ENCODE peak calls at places on chromosomes 2 and 18, in seven cellular contexts. One of them, this sample, is unnamed.

GRCh38 chr18:22336406-22336805 is 81.3 kb downstream of the CTAGE1 start:
- DNase-seq in trophoblast cell: no peak
- DNase-seq in mesenchymal stem cell: no peak
- DNase-seq in H1: no peak
- DNase-seq in H9: no peak
- DNase-seq in IMR-90: no peak
- DNase-seq in mesendoderm: no peak
- DNase-seq in this sample: no peak

GRCh38 chr2:100577777-100578176 is 15.0 kb downstream of the PDCL3 start:
- DNase-seq in trophoblast cell: no peak
- DNase-seq in H1: no peak
- DNase-seq in mesenchymal stem cell: no peak
- DNase-seq in mesendoderm: no peak
- DNase-seq in IMR-90: no peak
- DNase-seq in H9: no peak
- DNase-seq in this sample: no peak

GRCh38 chr2:29367986-29368677 is 252.9 kb downstream of the CLIP4 start:
- DNase-seq in H9: no peak
- DNase-seq in H1: no peak
- DNase-seq in mesenchymal stem cell: no peak
- DNase-seq in trophoblast cell: peak; percentile 18
- DNase-seq in mesendoderm: no peak
- DNase-seq in IMR-90: no peak
- DNase-seq in this sample: no peak

GRCh38 chr18:26532367-26533340 is 15.7 kb downstream of the KCTD1 start:
- DNase-seq in H1: no peak
- DNase-seq in mesenchymal stem cell: no peak
- DNase-seq in mesendoderm: peak; percentile 71
- DNase-seq in H9: peak; percentile 50
- DNase-seq in IMR-90: peak; percentile 46
- DNase-seq in trophoblast cell: no peak
- DNase-seq in this sample: no peak

GRCh38 chr18:79366177-79367094 is 29.3 kb upstream of the NFATC1 start:
- DNase-seq in IMR-90: peak; percentile 95
- DNase-seq in mesendoderm: no peak
- DNase-seq in trophoblast cell: no peak
- DNase-seq in H9: no peak
- DNase-seq in H1: no peak
- DNase-seq in mesenchymal stem cell: peak; percentile 71
- DNase-seq in this sample: no peak

GRCh38 chr2:74822771-74823283 is 11.1 kb upstream of the HK2 start:
- DNase-seq in H9: no peak
- DNase-seq in mesenchymal stem cell: no peak
- DNase-seq in mesendoderm: peak; percentile 76
- DNase-seq in H1: no peak
- DNase-seq in trophoblast cell: no peak
- DNase-seq in IMR-90: no peak
- DNase-seq in this sample: peak; percentile 17

GRCh38 chr2:95530734-95531133 is 46.2 kb upstream of the TRIM43B start:
- DNase-seq in mesendoderm: no peak
- DNase-seq in trophoblast cell: no peak
- DNase-seq in H9: no peak
- DNase-seq in IMR-90: peak; percentile 88
- DNase-seq in H1: no peak
- DNase-seq in mesenchymal stem cell: no peak
- DNase-seq in this sample: no peak

GRCh38 chr2:216942465-216942864 is 82.6 kb upstream of the TNP1 start:
- DNase-seq in H1: no peak
- DNase-seq in IMR-90: no peak
- DNase-seq in mesenchymal stem cell: no peak
- DNase-seq in H9: no peak
- DNase-seq in trophoblast cell: no peak
- DNase-seq in mesendoderm: no peak
- DNase-seq in this sample: no peak

GRCh38 chr2:67752964-67753363 is 309.8 kb downstream of the C1D start:
- DNase-seq in mesenchymal stem cell: peak; percentile 72
- DNase-seq in H1: no peak
- DNase-seq in H9: no peak
- DNase-seq in trophoblast cell: no peak
- DNase-seq in mesendoderm: no peak
- DNase-seq in IMR-90: peak; percentile 91
- DNase-seq in this sample: no peak

GRCh38 chr2:60285476-60286316 is 267.8 kb downstream of the BCL11A start:
- DNase-seq in trophoblast cell: no peak
- DNase-seq in IMR-90: no peak
- DNase-seq in mesendoderm: no peak
- DNase-seq in mesenchymal stem cell: no peak
- DNase-seq in H1: no peak
- DNase-seq in H9: no peak
- DNase-seq in this sample: no peak

GRCh38 chr2:60282886-60283285 is 270.6 kb downstream of the BCL11A start:
- DNase-seq in H9: no peak
- DNase-seq in H1: no peak
- DNase-seq in trophoblast cell: no peak
- DNase-seq in IMR-90: no peak
- DNase-seq in mesendoderm: no peak
- DNase-seq in mesenchymal stem cell: no peak
- DNase-seq in this sample: no peak

GRCh38 chr2:60281730-60282129 is 271.7 kb downstream of the BCL11A start:
- DNase-seq in mesendoderm: no peak
- DNase-seq in mesenchymal stem cell: no peak
- DNase-seq in H1: no peak
- DNase-seq in H9: no peak
- DNase-seq in trophoblast cell: no peak
- DNase-seq in IMR-90: no peak
- DNase-seq in this sample: no peak

GRCh38 chr2:60278906-60279305 is 274.5 kb downstream of the BCL11A start:
- DNase-seq in mesenchymal stem cell: no peak
- DNase-seq in trophoblast cell: no peak
- DNase-seq in H9: no peak
- DNase-seq in H1: no peak
- DNase-seq in mesendoderm: no peak
- DNase-seq in IMR-90: no peak
- DNase-seq in this sample: no peak

GRCh38 chr2:60283633-60284032 is 269.8 kb downstream of the BCL11A start:
- DNase-seq in IMR-90: no peak
- DNase-seq in trophoblast cell: no peak
- DNase-seq in mesenchymal stem cell: no peak
- DNase-seq in H1: no peak
- DNase-seq in mesendoderm: no peak
- DNase-seq in H9: no peak
- DNase-seq in this sample: no peak
- H3K18ac ChIP-seq in IMR-90: no peak overlapping the region
- H3K18ac ChIP-seq in trophoblast cell: no peak overlapping the region
- H3K18ac ChIP-seq in mesenchymal stem cell: no peak overlapping the region
- H3K18ac ChIP-seq in H1: no peak overlapping the region
- H3K18ac ChIP-seq in mesendoderm: no peak overlapping the region
- H3K18ac ChIP-seq in H9: no peak overlapping the region
- H3K18ac ChIP-seq in this sample: no peak overlapping the region

DNA sequence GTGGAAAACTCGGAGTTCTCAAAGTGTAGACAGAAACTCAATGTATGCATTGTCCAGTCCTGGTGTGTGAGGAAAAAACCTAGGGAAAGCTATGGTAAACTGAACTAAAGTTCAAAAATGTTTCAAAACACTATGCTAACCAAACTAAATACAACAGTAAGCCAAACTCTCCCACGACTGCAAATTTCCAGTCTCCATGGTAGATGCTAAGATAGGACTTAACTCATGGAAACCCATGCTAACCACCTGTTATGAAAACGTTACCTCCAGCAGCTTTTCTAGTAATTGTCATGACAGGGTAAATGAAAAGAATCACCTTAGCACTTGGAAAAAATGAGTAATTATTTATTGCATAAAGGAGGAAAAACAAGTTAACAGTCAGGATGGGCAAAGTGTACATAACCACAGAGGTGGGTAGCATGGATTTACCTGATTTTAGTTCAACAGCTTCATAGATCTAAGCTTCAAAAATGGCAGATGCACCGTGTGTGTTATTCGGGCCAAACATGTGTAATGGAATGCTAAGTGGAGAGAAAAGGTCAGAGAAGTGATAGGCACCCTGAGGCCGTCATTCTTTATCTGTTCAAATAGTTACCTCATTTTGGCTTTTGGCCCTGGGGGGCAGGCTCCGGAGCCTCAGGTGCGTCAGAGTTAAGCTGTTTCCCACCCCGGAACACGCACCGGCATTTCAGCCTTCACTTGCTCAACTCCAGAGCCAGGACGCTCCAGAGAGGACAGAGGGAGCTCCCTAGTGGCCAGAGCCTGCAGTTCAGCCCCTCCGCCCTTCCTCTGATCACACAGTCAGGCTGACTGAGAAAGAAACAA is 135.5 kb upstream of the EPC2 start:
- DNase-seq in mesenchymal stem cell: peak; percentile 85
- DNase-seq in trophoblast cell: peak; percentile 92
- DNase-seq in H1: peak; percentile 71
- DNase-seq in IMR-90: peak; percentile 82
- DNase-seq in mesendoderm: peak; percentile 94
- DNase-seq in H9: peak; percentile 94
- DNase-seq in this sample: peak; percentile 76
- H3K18ac ChIP-seq in mesenchymal stem cell: no peak overlapping the region
- H3K18ac ChIP-seq in trophoblast cell: no peak overlapping the region
- H3K18ac ChIP-seq in H1: no peak overlapping the region
- H3K18ac ChIP-seq in IMR-90: no peak overlapping the region
- H3K18ac ChIP-seq in mesendoderm: no peak overlapping the region
- H3K18ac ChIP-seq in H9: no peak overlapping the region
- H3K18ac ChIP-seq in this sample: no peak overlapping the region

DNA sequence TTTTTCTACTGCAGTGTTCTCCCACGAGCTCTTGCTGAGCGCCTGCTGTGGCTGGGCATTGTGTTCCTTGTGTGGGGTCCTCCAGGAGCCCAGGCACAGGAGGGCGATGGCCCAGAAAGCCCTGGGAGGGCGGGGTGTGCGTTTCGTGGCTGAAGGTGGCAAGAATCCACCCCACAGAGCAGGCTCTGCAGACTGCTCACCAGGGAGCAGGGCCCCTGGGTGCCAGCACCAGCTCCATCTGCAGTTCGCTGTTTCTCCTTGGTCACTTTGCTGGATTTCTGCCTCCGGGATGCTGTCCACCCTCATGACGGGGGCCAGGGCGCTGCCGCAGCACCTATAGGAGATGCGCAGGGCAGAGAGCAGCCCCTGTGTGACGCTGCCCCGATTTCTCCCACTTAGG is 249.9 kb downstream of the ALPK2 start:
- DNase-seq in trophoblast cell: no peak
- DNase-seq in H9: no peak
- DNase-seq in mesenchymal stem cell: no peak
- DNase-seq in IMR-90: no peak
- DNase-seq in mesendoderm: no peak
- DNase-seq in H1: no peak
- DNase-seq in this sample: no peak
- H3K18ac ChIP-seq in trophoblast cell: no peak overlapping the region
- H3K18ac ChIP-seq in H9: no peak overlapping the region
- H3K18ac ChIP-seq in mesenchymal stem cell: no peak overlapping the region
- H3K18ac ChIP-seq in IMR-90: no peak overlapping the region
- H3K18ac ChIP-seq in mesendoderm: no peak overlapping the region
- H3K18ac ChIP-seq in H1: no peak overlapping the region
- H3K18ac ChIP-seq in this sample: no peak overlapping the region

DNA sequence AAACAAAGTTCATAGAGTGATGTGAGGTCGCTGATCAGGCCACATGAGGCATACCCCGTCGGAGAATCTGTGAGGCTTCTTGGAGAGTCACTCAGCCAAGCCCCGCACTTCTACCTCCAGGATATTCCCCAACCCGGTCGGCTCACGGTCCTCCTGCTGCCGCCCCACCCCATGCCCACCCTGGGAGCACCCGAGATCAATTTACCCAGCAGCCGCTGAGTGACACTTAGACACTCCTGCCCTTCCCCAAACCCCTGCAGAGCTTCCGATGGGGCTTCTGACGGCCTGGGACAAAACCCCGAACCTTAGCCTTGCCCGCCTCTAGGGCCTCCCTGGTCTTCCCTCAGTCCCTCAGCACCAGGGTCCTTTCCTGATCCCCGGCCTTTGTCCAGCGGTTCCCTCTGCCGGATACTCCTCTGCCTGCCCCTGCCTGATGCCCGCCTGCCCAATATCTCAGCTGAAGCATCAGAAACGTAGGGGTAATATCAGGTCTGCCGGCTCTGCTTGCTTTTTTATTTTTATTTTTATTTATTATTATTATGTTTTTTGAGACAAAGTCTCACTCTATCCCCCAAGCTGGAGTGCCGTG is 18.9 kb upstream of the OTOS start:
- DNase-seq in mesenchymal stem cell: no peak
- DNase-seq in IMR-90: no peak
- DNase-seq in H1: no peak
- DNase-seq in mesendoderm: no peak
- DNase-seq in trophoblast cell: no peak
- DNase-seq in H9: no peak
- DNase-seq in this sample: no peak
- H3K18ac ChIP-seq in mesenchymal stem cell: no peak overlapping the region
- H3K18ac ChIP-seq in IMR-90: no peak overlapping the region
- H3K18ac ChIP-seq in H1: no peak overlapping the region
- H3K18ac ChIP-seq in mesendoderm: no peak overlapping the region
- H3K18ac ChIP-seq in trophoblast cell: no peak overlapping the region
- H3K18ac ChIP-seq in H9: no peak overlapping the region
- H3K18ac ChIP-seq in this sample: no peak overlapping the region

DNA sequence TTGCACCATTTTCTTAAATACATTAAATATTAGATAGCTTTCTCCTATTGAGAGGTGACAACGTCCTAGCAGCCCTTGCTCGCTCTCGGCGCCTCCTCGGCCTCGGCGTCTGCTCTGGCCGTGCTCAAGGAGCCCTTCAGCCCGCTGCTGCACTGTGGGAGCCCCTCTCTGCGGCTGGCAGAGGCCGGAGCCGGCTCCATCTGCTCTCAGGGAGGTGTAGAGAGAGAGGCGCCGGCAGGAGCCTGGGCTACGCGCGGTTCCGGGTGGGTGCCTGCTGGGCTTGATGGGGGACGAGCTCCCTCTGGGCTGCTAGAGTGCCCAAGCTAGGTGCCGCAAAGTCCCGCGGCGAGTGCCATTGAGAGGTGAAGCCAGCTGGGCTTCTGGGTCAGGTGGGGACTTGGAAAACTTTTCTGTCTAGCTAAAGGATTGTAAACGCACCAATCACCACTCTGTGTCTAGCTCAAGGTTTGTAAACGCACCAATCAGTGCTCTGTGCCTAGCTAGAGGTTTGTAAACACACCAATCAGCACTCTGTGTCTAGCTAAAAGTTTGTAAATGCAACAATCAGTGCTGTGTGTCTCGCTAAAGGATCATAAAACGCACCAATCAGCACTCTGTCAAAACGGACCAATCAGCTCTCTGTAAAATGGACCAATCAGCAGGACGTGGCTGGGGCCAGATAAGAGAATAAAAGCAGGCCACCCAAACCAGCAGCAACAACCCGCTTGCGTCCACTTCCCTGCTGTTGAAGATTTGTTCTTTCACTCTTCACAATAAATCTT is 3.1 kb downstream of the RPRD1A start:
- DNase-seq in mesendoderm: no peak
- DNase-seq in mesenchymal stem cell: no peak
- DNase-seq in IMR-90: no peak
- DNase-seq in H1: no peak
- DNase-seq in trophoblast cell: no peak
- DNase-seq in H9: peak; percentile 50
- DNase-seq in this sample: no peak
- H3K18ac ChIP-seq in mesendoderm: no peak overlapping the region
- H3K18ac ChIP-seq in mesenchymal stem cell: no peak overlapping the region
- H3K18ac ChIP-seq in IMR-90: no peak overlapping the region
- H3K18ac ChIP-seq in H1: no peak overlapping the region
- H3K18ac ChIP-seq in trophoblast cell: no peak overlapping the region
- H3K18ac ChIP-seq in H9: no peak overlapping the region
- H3K18ac ChIP-seq in this sample: no peak overlapping the region

This sample was measured in neuronal stem cell.